ENCODE peak calls at places on chromosomes 11 and 22, in four cellular contexts. F is colonic mucosa, R is mammary epithelial cell, N is cardiac fibroblast. A is an unnamed sample.

GRCh38 chr11:67118059-67118766 is 850 bp upstream of the KDM2A start:
- DNase-seq in F (peak; percentile 46), R (no peak), N (no peak), A (peak; percentile 47)

GRCh38 chr11:45665206-45665932 is at the start of gene CHST1:
- DNase-seq in N (no peak), F (peak; percentile 27), R (peak; percentile 11), A (peak; percentile 28)

GRCh38 chr11:8263109-8263768 is 439 bp downstream of the LMO1 start:
- DNase-seq in F (no peak), R (no peak), N (no peak), A (no peak)

GRCh38 chr11:79564288-79564925 is 123.6 kb upstream of the TENM4 start:
- DNase-seq in R (no peak), F (no peak), N (no peak), A (no peak)

GRCh38 chr11:71097506-71098240 is 154.7 kb downstream of the SHANK2 start:
- DNase-seq in F (no peak), R (no peak), N (no peak), A (no peak)

GRCh38 chr11:84019576-84020194 is 733.5 kb upstream of the CCDC90B start:
- DNase-seq in N (peak; percentile 51), R (peak; percentile 0), F (no peak), A (no peak)

GRCh38 chr11:111355956-111356659 is 23.0 kb downstream of the POU2AF1 start:
- DNase-seq in F (no peak), R (no peak), N (no peak), A (no peak)

GRCh38 chr22:23750374-23750743 is 553 bp downstream of the ZNF70 start:
- DNase-seq in F (no peak), R (no peak), N (no peak), A (no peak)

GRCh38 chr11:73875840-73876239 is 806 bp downstream of the COA4 start:
- DNase-seq in R (no peak), F (peak; percentile 19), N (no peak), A (no peak)

GRCh38 chr11:68796779-68797178 is 44.9 kb downstream of the CPT1A start:
- DNase-seq in R (no peak), N (no peak), F (no peak), A (no peak)

GRCh38 chr11:57763568-57763967 is 2.0 kb downstream of the CTNND1 start:
- DNase-seq in N (peak; percentile 61), F (peak; percentile 41), R (peak; percentile 58), A (no peak)

GRCh38 chr22:49266561-49267519 is 560.8 kb downstream of the BRD1 start:
- DNase-seq in N (no peak), F (no peak), R (no peak), A (no peak)

GRCh38 chr11:65696802-65697552 is 15.1 kb upstream of the KAT5 start:
- DNase-seq in F (no peak), N (no peak), R (no peak), A (no peak)

GRCh38 chr11:66868726-66869291 is 11.9 kb downstream of the LRFN4 start:
- DNase-seq in N (no peak), F (peak; percentile 83), R (peak; percentile 43), A (no peak)

GRCh38 chr11:3849297-3849874 is 6.1 kb upstream of the STIM1 start:
- DNase-seq in F (peak; percentile 56), N (peak; percentile 66), R (peak; percentile 32), A (peak; percentile 27)

GRCh38 chr11:106956887-106957505 is 61.3 kb downstream of the GUCY1A2 start:
- DNase-seq in N (no peak), F (no peak), R (no peak), A (no peak)

GRCh38 chr11:117828641-117829368 is 4.3 kb upstream of the FXYD2 start:
- DNase-seq in R (peak; percentile 64), F (peak; percentile 35), N (peak; percentile 51), A (peak; percentile 68)

GRCh38 chr11:41431784-41432183 is 27.7 kb downstream of the LRRC4C start:
- DNase-seq in N (peak; percentile 4), R (no peak), F (no peak), A (no peak)

GRCh38 chr11:5368502-5369043 is 15.0 kb upstream of the OR51M1 start:
- DNase-seq in F (no peak), R (no peak), N (no peak), A (peak; percentile 9)

GRCh38 chr22:49833340-49834007 is 5.8 kb upstream of the BRD1 start:
- DNase-seq in F (no peak), N (no peak), R (peak; percentile 67), A (no peak)

GRCh38 chr11:1987024-1987423 is 10.6 kb downstream of the H19 start:
- DNase-seq in F (no peak), R (no peak), N (no peak), A (no peak)

GRCh38 chr11:1990872-1991578 is 6.6 kb downstream of the H19 start:
- DNase-seq in N (no peak), F (no peak), R (no peak), A (no peak)

GRCh38 chr11:1992111-1992510 is 5.5 kb downstream of the H19 start:
- DNase-seq in R (no peak), N (no peak), F (no peak), A (no peak)

GRCh38 chr11:1988667-1989317 is 8.8 kb downstream of the H19 start:
- DNase-seq in F (no peak), R (no peak), N (no peak), A (no peak)

DNA sequence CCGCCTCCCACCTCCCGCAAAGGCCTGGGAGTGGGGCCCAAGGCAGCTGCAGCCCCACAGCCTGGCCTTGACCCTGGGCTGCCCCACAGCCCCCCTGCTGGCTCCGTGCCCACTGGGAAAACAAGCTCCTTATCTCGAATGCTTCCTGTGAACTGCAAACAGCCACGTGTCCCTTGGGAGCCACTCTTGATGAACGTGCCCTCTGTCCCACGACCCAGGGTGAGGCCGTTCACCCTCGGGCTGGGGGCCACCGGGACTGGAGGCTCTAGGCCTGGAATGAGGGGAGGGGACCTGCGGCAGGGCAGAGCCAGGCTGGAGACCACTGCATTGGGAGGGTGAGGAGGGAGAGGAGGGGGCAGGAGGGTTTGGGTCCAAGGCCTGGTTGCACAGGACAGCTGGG is 9.5 kb downstream of the H19 start:
- DNase-seq in N (no peak), F (no peak), R (no peak), A (no peak)
- H3K4me3 ChIP-seq in N (no peak overlapping the region), F (no peak overlapping the region), R (no peak overlapping the region), A (no peak overlapping the region)

DNA sequence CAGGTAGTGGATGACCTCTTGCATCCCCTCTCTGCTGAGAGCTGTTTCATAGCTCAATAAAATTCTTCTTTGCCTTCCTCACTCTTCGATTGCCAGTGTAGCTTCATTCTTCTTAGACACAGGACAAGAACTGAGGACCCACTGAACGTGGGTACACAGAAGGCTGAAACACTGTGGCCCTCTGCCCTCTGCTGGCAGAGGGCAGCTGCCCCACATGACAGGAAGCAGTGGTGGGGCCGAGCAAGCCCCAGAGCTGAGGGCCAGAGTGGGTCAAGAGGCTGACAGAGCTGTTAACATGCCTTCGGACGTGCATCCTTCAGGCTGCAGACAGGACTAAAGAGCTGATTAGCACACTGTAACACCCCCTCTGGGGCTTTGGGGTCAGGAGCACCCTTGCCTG is 15.6 kb downstream of the SMC1B start:
- DNase-seq in F (no peak), R (no peak), N (no peak), A (no peak)
- TF ChIP-seq CTCF in F (no peak), R (peak; percentile 28), N (no peak), A (no peak)

GRCh38 chr22:43185860-43186261 is 1.1 kb downstream of the TTLL12 start:
- DNase-seq in F (peak; percentile 76), N (no peak), R (peak; percentile 23), A (peak; percentile 29)
- H3K4me3 ChIP-seq in F (peak overlapping the region; percentile 86), N (peak overlapping the region; percentile 70), R (peak overlapping the region; percentile 96), A (peak overlapping the region; percentile 62)

DNA sequence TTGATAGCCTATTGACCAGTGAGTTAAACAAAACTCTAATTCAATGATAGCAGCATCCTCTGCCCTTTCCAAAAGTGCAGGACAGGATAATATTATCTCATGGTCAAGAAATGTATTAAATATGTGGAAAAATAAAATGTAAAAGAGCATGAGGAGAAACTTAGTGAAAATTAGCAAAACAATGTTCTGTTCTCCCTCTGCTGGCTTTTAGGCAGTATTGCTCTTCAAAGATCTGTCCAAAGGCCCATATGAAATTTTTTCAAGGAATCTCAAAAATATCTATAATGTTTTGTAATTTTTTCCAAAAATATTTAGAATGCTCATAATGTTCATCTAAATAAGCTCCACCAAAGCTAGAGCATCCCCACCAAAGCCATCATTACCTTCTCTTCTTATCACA is 8.3 kb upstream of the ARL14EP start:
- DNase-seq in N (peak; percentile 43), F (no peak), R (no peak), A (peak; percentile 6)
- TF ChIP-seq CTCF in N (peak; percentile 58), F (no peak), R (peak; percentile 62), A (peak; percentile 46)

GRCh38 chr11:76769645-76770586 is 13.2 kb upstream of the TSKU start:
- DNase-seq in F (peak; percentile 93), N (peak; percentile 52), R (peak; percentile 52), A (no peak)
- H3K4me3 ChIP-seq in F (no peak overlapping the region), N (no peak overlapping the region), R (no peak overlapping the region), A (no peak overlapping the region)

GRCh38 chr22:19877626-19878339 is 23.1 kb upstream of the GNB1L start:
- DNase-seq in F (no peak), R (no peak), N (peak; percentile 77), A (peak; percentile 80)
- TF ChIP-seq CTCF in F (no peak), R (no peak), N (no peak), A (no peak)

DNA sequence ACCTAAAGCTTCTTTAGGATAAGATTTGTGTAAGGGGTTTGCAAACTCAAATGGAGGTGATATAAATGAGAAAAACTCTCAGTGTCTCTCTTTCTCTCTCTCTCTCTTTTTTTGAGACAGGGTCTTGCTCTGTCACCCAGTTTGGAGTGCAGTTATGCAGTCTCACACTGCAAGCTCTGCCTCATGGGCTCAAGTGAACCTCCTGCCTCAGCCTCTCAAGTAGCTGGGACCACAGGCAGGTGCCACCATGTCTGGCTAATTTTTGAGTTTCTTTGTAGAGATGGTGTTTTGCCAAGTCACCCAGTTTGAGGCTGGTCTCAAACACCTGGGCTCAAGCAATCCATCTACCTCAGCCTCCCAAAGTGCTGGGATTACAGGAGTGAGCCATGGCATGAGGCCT is 2.9 kb downstream of the BIRC3 start:
- DNase-seq in F (no peak), R (no peak), N (no peak), A (no peak)
- H3K4me3 ChIP-seq in F (peak overlapping the region; percentile 46), R (no peak overlapping the region), N (no peak overlapping the region), A (no peak overlapping the region)

GRCh38 chr11:645536-645935 is 8.5 kb downstream of the DRD4 start:
- DNase-seq in N (no peak), R (no peak), F (no peak), A (no peak)
- TF ChIP-seq CTCF in N (no peak), R (no peak), F (no peak), A (no peak)